ENCODE peak calls at places on chromosomes 2 and 18, in five cellular contexts. E is upper lobe of right lung, I is Peyer's patch, H is AG04450, M is colonic mucosa. Z is an unnamed sample.

GRCh38 chr2:229620759-229621158 is 93.6 kb downstream of the DNER start:
- DNase-seq in I (no peak), M (no peak), H (no peak), E (no peak), Z (no peak)

GRCh38 chr2:101150306-101151140 is 659 bp downstream of the TBC1D8 start:
- DNase-seq in I (peak; percentile 38), H (no peak), E (peak; percentile 76), M (peak; percentile 43), Z (no peak)

GRCh38 chr2:105397959-105398521 is 811 bp downstream of the FHL2 start:
- DNase-seq in M (no peak), I (no peak), E (no peak), H (no peak), Z (no peak)

GRCh38 chr2:9594361-9595063 is 36.3 kb downstream of the YWHAQ start:
- DNase-seq in E (no peak), M (no peak), I (no peak), H (peak; percentile 50), Z (peak; percentile 65)

GRCh38 chr2:241865957-241866858 is 3.3 kb upstream of the RTP5 start:
- DNase-seq in H (no peak), M (no peak), I (no peak), E (no peak), Z (no peak)

GRCh38 chr2:64273524-64274398 is 129.5 kb upstream of the PELI1 start:
- DNase-seq in H (peak; percentile 33), I (no peak), M (peak; percentile 77), E (no peak), Z (peak; percentile 88)

GRCh38 chr2:120748741-120749140 is 13.1 kb downstream of the GLI2 start:
- DNase-seq in H (no peak), E (no peak), I (no peak), M (no peak), Z (no peak)

GRCh38 chr2:168912466-168913170 is 11.5 kb downstream of the G6PC2 start:
- DNase-seq in H (no peak), M (no peak), I (no peak), E (no peak), Z (no peak)

GRCh38 chr2:159635006-159635746 is 18.8 kb upstream of the BAZ2B start:
- DNase-seq in H (no peak), I (no peak), M (no peak), E (no peak), Z (no peak)

GRCh38 chr2:102082591-102083586 is 59.7 kb upstream of the IL1R1 start:
- DNase-seq in I (no peak), M (no peak), H (no peak), E (no peak), Z (no peak)

GRCh38 chr2:148796735-148797512 is 78.1 kb upstream of the KIF5C start:
- DNase-seq in H (no peak), M (no peak), I (no peak), E (no peak), Z (no peak)

GRCh38 chr18:45014047-45014501 is 333.4 kb downstream of the SETBP1 start:
- DNase-seq in H (peak; percentile 49), E (no peak), I (no peak), M (no peak), Z (peak; percentile 36)

GRCh38 chr2:143674055-143674454 is 544.8 kb downstream of the ARHGAP15 start:
- DNase-seq in H (no peak), M (no peak), I (no peak), E (no peak), Z (no peak)

GRCh38 chr2:170973225-170973491 is 44.1 kb downstream of the GORASP2 start:
- DNase-seq in E (no peak), H (no peak), I (no peak), M (no peak), Z (no peak)

GRCh38 chr2:8277921-8278571 is 403.8 kb upstream of the ID2 start:
- DNase-seq in E (no peak), I (no peak), M (no peak), H (no peak), Z (no peak)
- TF ChIP-seq CTCF in E (no peak), I (no peak), M (no peak), H (no peak), Z (no peak)

GRCh38 chr2:84719434-84719833 is 161.4 kb downstream of the TRABD2A start:
- DNase-seq in H (no peak), I (no peak), M (no peak), E (no peak), Z (no peak)

GRCh38 chr2:84717302-84717701 is 163.6 kb downstream of the TRABD2A start:
- DNase-seq in H (no peak), I (no peak), E (no peak), M (no peak), Z (no peak)

GRCh38 chr2:84713441-84713840 is 167.4 kb downstream of the TRABD2A start:
- DNase-seq in I (no peak), H (no peak), M (no peak), E (no peak), Z (no peak)

GRCh38 chr2:84711651-84712050 is 169.2 kb downstream of the TRABD2A start:
- DNase-seq in M (no peak), H (no peak), I (no peak), E (no peak), Z (no peak)

DNA sequence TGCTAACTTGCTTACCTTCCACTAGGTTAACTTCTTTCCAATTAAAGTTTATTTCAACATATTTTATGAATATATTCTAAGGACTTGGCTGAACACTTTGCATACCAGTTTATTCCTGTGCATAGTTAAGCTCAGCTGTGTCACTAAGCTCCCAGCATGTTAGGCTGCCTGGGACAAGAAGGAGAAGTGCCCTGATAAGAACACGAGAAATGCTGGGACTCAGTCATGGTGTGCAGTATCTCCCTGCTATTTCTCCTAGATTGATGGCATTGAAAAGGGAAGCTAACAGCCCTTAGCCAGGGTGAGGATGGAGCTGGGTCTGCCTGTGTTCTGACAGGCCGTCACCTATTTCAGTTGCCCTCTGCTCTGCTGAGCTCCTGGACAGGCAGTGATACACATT is 164.3 kb downstream of the TRABD2A start:
- DNase-seq in M (no peak), I (no peak), E (no peak), H (no peak), Z (no peak)
- H3K27ac ChIP-seq in M (no peak overlapping the region), I (no peak overlapping the region), E (no peak overlapping the region), H (no peak overlapping the region), Z (no peak overlapping the region)

GRCh38 chr2:19573784-19574183 is 215.4 kb upstream of the OSR1 start:
- DNase-seq in M (no peak), E (no peak), I (no peak), H (no peak), Z (no peak)
- TF ChIP-seq CTCF in M (no peak), E (no peak), I (no peak), H (no peak), Z (no peak)

DNA sequence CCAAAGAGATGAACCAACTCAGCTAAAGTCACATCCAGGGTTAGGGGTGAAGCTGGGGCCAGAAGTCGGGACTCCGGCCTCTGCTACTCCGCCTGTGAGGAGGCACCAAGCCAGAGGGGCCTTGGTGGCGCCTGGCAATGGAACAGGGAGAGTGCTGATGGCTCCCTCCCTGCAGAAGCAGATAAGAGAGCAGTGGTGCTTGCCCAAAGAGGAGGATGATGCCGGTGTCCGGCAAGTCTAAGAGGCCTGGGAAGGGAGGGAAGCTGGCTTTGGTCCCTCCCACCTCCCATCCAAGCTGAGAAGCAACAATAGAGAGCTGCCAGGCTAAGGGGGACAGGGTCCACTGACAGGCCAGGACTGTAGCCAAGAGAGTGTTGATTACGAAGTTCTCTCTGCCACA is 479.5 kb downstream of the TNS1 start:
- DNase-seq in I (no peak), E (no peak), M (no peak), H (no peak), Z (no peak)
- H3K27ac ChIP-seq in I (no peak overlapping the region), E (no peak overlapping the region), M (no peak overlapping the region), H (no peak overlapping the region), Z (no peak overlapping the region)

Z was measured in RWPE1.